ENCODE peak calls at places on chromosomes 1 and 21, in nine cellular contexts. U is lung, M is mammary epithelial cell, E is lower leg skin, D is fibroblast of mammary gland, O is left ventricle myocardium inferior, R is thyroid gland, Q is fibroblast of the aortic adventitia, X is astrocyte of the spinal cord. Y is an unnamed sample.

GRCh38 chr1:25895365-25895990 is 10.7 kb downstream of the STMN1 start:
- DNase-seq in U (peak; percentile 90), M (peak; percentile 77), E (peak; percentile 97), D (peak; percentile 92), O (peak; percentile 88), R (peak; percentile 90), Q (peak; percentile 95), X (peak; percentile 93), Y (no peak)

GRCh38 chr1:29235955-29236742 is at the start of gene PTPRU:
- DNase-seq in U (peak; percentile 80), M (peak; percentile 69), E (peak; percentile 96), D (peak; percentile 53), O (peak; percentile 81), R (peak; percentile 77), Q (peak; percentile 49), X (peak; percentile 42), Y (no peak)

GRCh38 chr21:26391166-26391565 is 181.9 kb downstream of the CYYR1 start:
- DNase-seq in U (no peak), M (no peak), E (no peak), D (no peak), O (no peak), R (no peak), Q (no peak), X (no peak), Y (no peak)

GRCh38 chr21:35921471-35921870 is 138.9 kb downstream of the SETD4 start:
- DNase-seq in U (no peak), M (no peak), E (no peak), D (no peak), O (no peak), R (no peak), Q (no peak), X (no peak), Y (no peak)

GRCh38 chr1:204134103-204134502 is 17.7 kb downstream of the ETNK2 start:
- DNase-seq in U (no peak), M (no peak), E (no peak), D (no peak), O (no peak), R (no peak), Q (no peak), X (no peak), Y (no peak)

GRCh38 chr1:226603030-226603960 is 54.7 kb downstream of the STUM start:
- DNase-seq in U (peak; percentile 50), M (peak; percentile 51), E (peak; percentile 95), D (peak; percentile 90), O (peak; percentile 76), R (peak; percentile 76), Q (peak; percentile 73), X (peak; percentile 13), Y (peak; percentile 54)

GRCh38 chr1:74689800-74690696 is 16.5 kb upstream of the ERICH3 start:
- DNase-seq in U (no peak), M (peak; percentile 46), E (no peak), D (peak; percentile 67), O (no peak), R (peak; percentile 52), Q (peak; percentile 75), X (peak; percentile 59), Y (peak; percentile 30)

GRCh38 chr21:46424621-46425020 is 34.1 kb upstream of the DIP2A start:
- DNase-seq in U (no peak), M (no peak), E (no peak), D (no peak), O (no peak), R (no peak), Q (no peak), X (no peak), Y (no peak)

GRCh38 chr21:29477941-29478340 is 179.2 kb downstream of the BACH1 start:
- DNase-seq in U (no peak), M (peak; percentile 15), E (no peak), D (peak; percentile 86), O (no peak), R (no peak), Q (peak; percentile 71), X (peak; percentile 81), Y (no peak)

GRCh38 chr1:165162671-165163241 is 193.8 kb downstream of the LMX1A start:
- DNase-seq in U (no peak), M (peak; percentile 93), E (peak; percentile 85), D (no peak), O (no peak), R (peak; percentile 39), Q (no peak), X (no peak), Y (no peak)

GRCh38 chr1:237794071-237794470 is 96.7 kb downstream of the ZP4 start:
- DNase-seq in U (no peak), M (peak; percentile 10), E (no peak), D (no peak), O (no peak), R (no peak), Q (no peak), X (no peak), Y (no peak)

GRCh38 chr1:110283677-110284076 is 55.5 kb upstream of the RBM15 start:
- DNase-seq in U (no peak), M (no peak), E (no peak), D (no peak), O (no peak), R (no peak), Q (peak; percentile 14), X (no peak), Y (no peak)

GRCh38 chr1:3712573-3713535 is 39.4 kb upstream of the CCDC27 start:
- DNase-seq in U (no peak), M (no peak), E (no peak), D (no peak), O (peak; percentile 70), R (peak; percentile 48), Q (no peak), X (no peak), Y (peak; percentile 33)

GRCh38 chr1:156894001-156894400 is 483 bp downstream of the PEAR1 start:
- DNase-seq in U (no peak), M (no peak), E (no peak), D (no peak), O (no peak), R (no peak), Q (no peak), X (no peak), Y (no peak)

GRCh38 chr1:94790246-94790645 is 29.9 kb upstream of the SLC44A3 start:
- DNase-seq in U (no peak), M (no peak), E (no peak), D (peak; percentile 90), O (no peak), R (no peak), Q (peak; percentile 48), X (no peak), Y (no peak)

GRCh38 chr21:32771134-32771523 is 426 bp downstream of the PAXBP1 start:
- DNase-seq in U (peak; percentile 58), M (peak; percentile 62), E (peak; percentile 89), D (peak; percentile 62), O (peak; percentile 56), R (peak; percentile 54), Q (peak; percentile 58), X (peak; percentile 60), Y (no peak)

GRCh38 chr1:54885863-54886723 is 902 bp downstream of the DHCR24 start:
- DNase-seq in U (peak; percentile 81), M (peak; percentile 77), E (no peak), D (peak; percentile 39), O (no peak), R (peak; percentile 24), Q (peak; percentile 29), X (no peak), Y (peak; percentile 79)

GRCh38 chr1:234726359-234726836 is 116.4 kb upstream of the IRF2BP2 start:
- DNase-seq in U (no peak), M (peak; percentile 70), E (no peak), D (no peak), O (no peak), R (peak; percentile 56), Q (no peak), X (no peak), Y (no peak)

DNA sequence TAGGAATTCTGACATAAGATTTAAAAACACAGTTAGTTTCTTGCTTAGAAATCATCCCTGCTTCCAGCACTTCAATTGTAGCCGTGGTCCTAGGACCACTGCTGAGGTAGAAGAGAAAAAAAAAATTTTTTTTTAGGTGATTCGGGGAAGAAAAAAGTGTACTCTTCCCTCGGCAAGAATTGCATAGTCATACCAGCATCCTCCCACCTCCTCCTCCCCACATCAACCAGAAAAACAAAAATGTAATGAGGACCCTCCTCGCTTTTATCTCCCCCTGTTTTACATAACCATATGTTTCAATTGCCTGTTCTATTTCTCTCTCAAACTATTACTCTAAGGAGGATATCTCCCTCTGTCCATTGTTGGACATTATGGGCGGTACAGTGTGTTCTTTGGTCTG is 10.5 kb upstream of the MFSD2A start:
- DNase-seq in U (no peak), M (no peak), E (no peak), D (no peak), O (no peak), R (no peak), Q (no peak), X (no peak), Y (no peak)
- TF ChIP-seq CTCF in U (no peak), M (no peak), E (no peak), D (no peak), O (no peak), R (no peak), Q (no peak), X (no peak), Y (no peak)

GRCh38 chr21:44428281-44428942 is 26.9 kb upstream of the LRRC3 start:
- DNase-seq in U (no peak), M (peak; percentile 77), E (peak; percentile 43), D (no peak), O (no peak), R (no peak), Q (no peak), X (no peak), Y (peak; percentile 91)
- H3K4me3 ChIP-seq in U (no peak overlapping the region), M (no peak overlapping the region), E (no peak overlapping the region), D (no peak overlapping the region), O (no peak overlapping the region), R (no peak overlapping the region), Q (no peak overlapping the region), X (no peak overlapping the region), Y (no peak overlapping the region)

GRCh38 chr1:93735722-93736121 is 54.1 kb upstream of the BCAR3 start:
- DNase-seq in U (no peak), M (peak; percentile 81), E (no peak), D (peak; percentile 88), O (no peak), R (no peak), Q (peak; percentile 73), X (peak; percentile 83), Y (no peak)
- TF ChIP-seq CTCF in U (no peak), M (peak; percentile 33), E (no peak), D (peak; percentile 47), O (no peak), R (no peak), Q (peak; percentile 48), X (peak; percentile 29), Y (no peak)

GRCh38 chr1:196608401-196609113 is at the start of gene KCNT2:
- DNase-seq in U (peak; percentile 48), M (no peak), E (peak; percentile 91), D (peak; percentile 34), O (peak; percentile 67), R (peak; percentile 60), Q (peak; percentile 61), X (peak; percentile 83), Y (no peak)

GRCh38 chr1:196607940-196608339 is 300 bp downstream of the KCNT2 start:
- DNase-seq in U (no peak), M (no peak), E (no peak), D (no peak), O (no peak), R (peak; percentile 1), Q (peak; percentile 5), X (peak; percentile 20), Y (no peak)

GRCh38 chr1:196603651-196604050 is 4.6 kb downstream of the KCNT2 start:
- DNase-seq in U (no peak), M (no peak), E (no peak), D (no peak), O (no peak), R (no peak), Q (no peak), X (no peak), Y (no peak)

GRCh38 chr1:196611873-196612272 is 3.6 kb upstream of the KCNT2 start:
- DNase-seq in U (no peak), M (no peak), E (no peak), D (no peak), O (no peak), R (no peak), Q (no peak), X (no peak), Y (no peak)

GRCh38 chr1:196609114-196609737 is 986 bp upstream of the KCNT2 start:
- DNase-seq in U (no peak), M (no peak), E (no peak), D (peak; percentile 14), O (no peak), R (peak; percentile 22), Q (peak; percentile 17), X (peak; percentile 49), Y (no peak)
- H3K4me3 ChIP-seq in U (no peak overlapping the region), M (no peak overlapping the region), E (no peak overlapping the region), D (peak overlapping the region; percentile 64), O (peak overlapping the region; percentile 65), R (peak overlapping the region; percentile 57), Q (peak overlapping the region; percentile 73), X (peak overlapping the region; percentile 70), Y (no peak overlapping the region)

Y was measured in LNCaP clone FGC.